ENCODE peak calls at places on chromosomes 6 and 20, in eight cellular contexts. Q is hepatocyte, E is H9, F is neural progenitor cell, J is fibroblast of lung, A is GM23338, K is OCI-LY7, L is HCT116. O is an unnamed sample. For H4K20me1, the result is how much of the 10 kb centered on the place peaks cover.

GRCh38 chr6:13593720-13594119 is 19.3 kb downstream of the SIRT5 start:
- DNase-seq in A (no peak), E (no peak), K (no peak), L (no peak), F (no peak), J (no peak), Q (no peak), O (peak)

GRCh38 chr20:45061244-45061643 is 39.7 kb downstream of the KCNS1 start:
- DNase-seq in E (no peak), L (peak), K (no peak), J (peak), A (no peak), Q (no peak), F (no peak), O (peak)

GRCh38 chr6:23180504-23181293 is 611.3 kb downstream of the HDGFL1 start:
- DNase-seq in K (no peak), A (peak), Q (peak), F (peak), E (no peak), L (no peak), J (peak), O (no peak)

GRCh38 chr6:56450882-56451739 is 191.6 kb downstream of the DST start:
- DNase-seq in A (no peak), L (no peak), E (no peak), Q (peak), F (no peak), J (peak), K (no peak), O (no peak)

GRCh38 chr6:1162367-1163275 is 149.3 kb upstream of the FOXQ1 start:
- DNase-seq in J (no peak), E (no peak), K (no peak), A (no peak), Q (peak), L (no peak), F (no peak), O (no peak)

GRCh38 chr6:13711384-13711725 is 280 bp downstream of the RANBP9 start:
- DNase-seq in J (no peak), A (no peak), E (peak), Q (no peak), F (no peak), L (no peak), K (peak), O (no peak)

GRCh38 chr20:36824142-36824940 is 50.8 kb upstream of the DSN1 start:
- DNase-seq in E (no peak), F (no peak), A (no peak), K (no peak), J (no peak), Q (no peak), L (no peak), O (peak)

GRCh38 chr6:73302339-73302738 is 39.3 kb upstream of the KHDC1 start:
- DNase-seq in F (no peak), A (no peak), J (no peak), L (no peak), Q (no peak), K (no peak), E (no peak), O (no peak)

GRCh38 chr6:122789078-122789861 is at the start of gene SMPDL3A:
- DNase-seq in K (no peak), F (peak), A (peak), J (peak), E (peak), Q (peak), L (peak), O (peak)

GRCh38 chr20:19628570-19629134 is 129.4 kb upstream of the RIN2 start:
- DNase-seq in F (peak), J (peak), Q (peak), E (peak), K (peak), A (peak), L (peak), O (no peak)

GRCh38 chr20:34268851-34269668 is 27.8 kb downstream of the ASIP start:
- DNase-seq in F (peak), Q (peak), A (peak), E (peak), L (no peak), J (peak), K (no peak), O (peak)

GRCh38 chr6:116557863-116558262 is 4.3 kb downstream of the CALHM4 start:
- DNase-seq in Q (peak), J (peak), K (no peak), L (peak), F (no peak), E (no peak), A (peak), O (peak)

GRCh38 chr6:68196645-68197044 is 438.4 kb upstream of the ADGRB3 start:
- DNase-seq in L (no peak), Q (no peak), K (peak), A (peak), F (peak), E (no peak), J (peak), O (no peak)

GRCh38 chr20:44075191-44075949 is 111.6 kb downstream of the JPH2 start:
- DNase-seq in K (no peak), F (no peak), L (no peak), E (no peak), J (no peak), Q (no peak), A (no peak), O (no peak)

GRCh38 chr20:3255728-3256127 is 16.7 kb upstream of the SLC4A11 start:
- DNase-seq in K (no peak), E (no peak), Q (no peak), L (no peak), A (no peak), J (no peak), F (no peak), O (peak)

GRCh38 chr20:24872291-24873014 is 76.6 kb upstream of the CST7 start:
- DNase-seq in F (no peak), Q (no peak), L (no peak), A (no peak), E (no peak), K (peak), J (no peak), O (peak)

GRCh38 chr6:163179061-163179460 is 235.5 kb upstream of the QKI start:
- DNase-seq in L (no peak), E (no peak), A (no peak), Q (no peak), F (no peak), J (no peak), K (no peak), O (no peak)

GRCh38 chr6:31243508-31243907 is 28.4 kb downstream of the HLA-C start:
- DNase-seq in F (no peak), A (no peak), J (no peak), L (no peak), K (no peak), E (no peak), Q (no peak), O (no peak)

GRCh38 chr20:36629719-36630340 is 16.2 kb downstream of the SLA2 start:
- DNase-seq in L (no peak), E (no peak), Q (no peak), A (no peak), K (peak), F (no peak), J (no peak), O (no peak)

GRCh38 chr20:4925842-4926530 is 75.3 kb downstream of the SLC23A2 start:
- DNase-seq in F (no peak), J (peak), K (no peak), L (no peak), Q (no peak), A (no peak), E (no peak), O (peak)

GRCh38 chr6:111894272-111894671 is 21.0 kb upstream of the FYN start:
- DNase-seq in L (no peak), E (no peak), A (no peak), F (no peak), K (no peak), Q (no peak), J (no peak), O (no peak)

GRCh38 chr6:13924949-13925881 is at the start of gene RNF182:
- DNase-seq in L (no peak), Q (no peak), K (no peak), F (peak), A (peak), J (peak), E (no peak), O (peak)

GRCh38 chr6:31815025-31815838 is at the start of the genes HSPA1A and HSPA1L:
- DNase-seq in L (no peak), K (no peak), F (peak), A (peak), J (peak), Q (peak), E (peak), O (peak)

GRCh38 chr6:30985490-30985889 is 2.0 kb downstream of the MUC21 start:
- DNase-seq in Q (no peak), A (no peak), J (no peak), L (no peak), E (no peak), F (no peak), K (no peak), O (no peak)

GRCh38 chr20:16922834-16923233 is 174.7 kb downstream of the OTOR start:
- DNase-seq in J (peak), Q (peak), L (no peak), K (no peak), A (no peak), E (no peak), F (no peak), O (peak)

GRCh38 chr6:30951907-30952469 is 11.2 kb downstream of the MUCL3 start:
- DNase-seq in E (no peak), A (no peak), F (no peak), K (no peak), J (no peak), Q (no peak), L (no peak), O (no peak)

GRCh38 chr6:72857791-72858190 is 235.9 kb downstream of the KCNQ5 start:
- DNase-seq in A (no peak), J (peak), K (no peak), F (no peak), L (no peak), E (no peak), Q (no peak), O (no peak)

GRCh38 chr20:61846074-61846473 is 219.6 kb downstream of the TAF4 start:
- DNase-seq in F (no peak), Q (no peak), E (no peak), A (no peak), L (no peak), J (no peak), K (no peak), O (peak)

GRCh38 chr6:34414999-34415858 is 10.6 kb downstream of the RPS10 start:
- DNase-seq in A (peak), J (peak), L (peak), F (no peak), Q (peak), K (peak), E (no peak), O (peak)

GRCh38 chr6:3981917-3982316 is 97.0 kb downstream of the FAM217A start:
- DNase-seq in K (no peak), Q (no peak), A (no peak), L (no peak), J (no peak), E (no peak), F (no peak), O (no peak)

GRCh38 chr6:30832864-30833263 is 51.5 kb upstream of the DDR1 start:
- DNase-seq in Q (no peak), F (no peak), K (no peak), E (no peak), L (no peak), A (no peak), J (no peak), O (no peak)

GRCh38 chr6:158706369-158706982 is 56.6 kb downstream of the SYTL3 start:
- DNase-seq in A (peak), Q (peak), K (peak), L (peak), F (peak), E (peak), J (peak), O (peak)
- TF ChIP-seq CTCF in A (peak), Q (peak), K (peak), L (peak), F (peak), E (peak), J (peak), O (peak)

GRCh38 chr6:90184334-90185298 is 112.0 kb downstream of the BACH2 start:
- DNase-seq in K (no peak), E (no peak), Q (peak), J (no peak), F (no peak), A (no peak), L (peak), O (no peak)

GRCh38 chr6:90183587-90184333 is 112.9 kb downstream of the BACH2 start:
- DNase-seq in A (no peak), Q (peak), J (no peak), F (no peak), K (no peak), E (no peak), L (no peak), O (no peak)

GRCh38 chr6:90190181-90190580 is 106.5 kb downstream of the BACH2 start:
- DNase-seq in L (no peak), E (no peak), F (no peak), K (no peak), A (no peak), Q (no peak), J (no peak), O (no peak)

GRCh38 chr6:90187437-90188049 is 109.1 kb downstream of the BACH2 start:
- DNase-seq in L (no peak), F (no peak), J (no peak), K (peak), A (no peak), Q (no peak), E (no peak), O (no peak)

DNA sequence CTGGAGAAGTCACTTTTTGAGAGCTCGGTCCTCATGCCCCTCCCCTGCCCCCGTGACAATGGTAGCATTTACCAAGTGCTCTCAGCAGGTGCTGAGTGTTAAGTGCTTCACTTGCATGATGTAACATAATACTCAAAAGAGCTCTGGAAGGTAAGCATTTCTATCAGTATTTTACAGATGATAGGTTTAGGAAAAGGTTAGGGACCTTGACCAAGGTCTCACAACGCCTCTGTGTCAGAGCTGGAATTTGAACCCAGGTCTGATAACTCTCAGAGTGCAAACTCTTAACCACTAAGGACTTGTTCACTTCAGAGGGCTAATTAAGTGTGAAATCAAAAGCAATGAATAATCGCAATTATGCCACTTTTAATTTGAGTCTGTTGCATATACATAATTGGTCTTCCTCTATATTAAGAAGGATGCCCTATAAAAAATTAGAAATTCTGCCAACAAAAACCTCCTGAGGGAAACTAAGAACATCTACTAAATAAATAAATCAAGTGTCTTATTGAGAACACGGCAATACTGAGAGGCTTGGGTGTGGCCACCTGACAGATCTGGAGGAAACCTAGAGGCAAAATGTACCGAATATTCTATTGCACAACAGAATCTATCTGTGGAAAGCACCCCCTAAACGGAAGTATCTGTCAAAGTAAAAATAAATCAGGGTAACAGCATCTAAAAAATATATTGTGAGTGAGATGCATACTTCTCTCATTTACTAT is 109.8 kb downstream of the BACH2 start:
- DNase-seq in K (peak), E (no peak), Q (no peak), L (no peak), F (no peak), A (peak), J (no peak), O (no peak)
- H4K20me1 ChIP-seq in K (under half), E (under half), Q (under half), L (under half), F (under half), A (under half), J (under half), O (under half)

GRCh38 chr6:159853735-159854134 is 37.1 kb upstream of the MAS1 start:
- DNase-seq in J (no peak), Q (no peak), A (no peak), E (no peak), L (no peak), K (no peak), F (no peak), O (no peak)

GRCh38 chr6:159858259-159858658 is 32.5 kb upstream of the MAS1 start:
- DNase-seq in A (no peak), L (no peak), Q (no peak), E (no peak), K (no peak), J (no peak), F (no peak), O (no peak)

GRCh38 chr6:159852877-159853276 is 37.9 kb upstream of the MAS1 start:
- DNase-seq in K (peak), J (peak), E (no peak), Q (peak), A (peak), L (no peak), F (no peak), O (no peak)
- TF ChIP-seq CTCF in K (peak), J (peak), E (peak), Q (peak), A (peak), L (peak), F (peak), O (peak)

GRCh38 chr6:83371428-83371827 is 59.4 kb downstream of the ME1 start:
- DNase-seq in F (no peak), L (no peak), Q (no peak), E (no peak), A (no peak), K (no peak), J (peak), O (no peak)
- H4K20me1 ChIP-seq in F (under half), L (under half), Q (under half), E (under half), A (under half), K (under half), J (under half), O (under half)

DNA sequence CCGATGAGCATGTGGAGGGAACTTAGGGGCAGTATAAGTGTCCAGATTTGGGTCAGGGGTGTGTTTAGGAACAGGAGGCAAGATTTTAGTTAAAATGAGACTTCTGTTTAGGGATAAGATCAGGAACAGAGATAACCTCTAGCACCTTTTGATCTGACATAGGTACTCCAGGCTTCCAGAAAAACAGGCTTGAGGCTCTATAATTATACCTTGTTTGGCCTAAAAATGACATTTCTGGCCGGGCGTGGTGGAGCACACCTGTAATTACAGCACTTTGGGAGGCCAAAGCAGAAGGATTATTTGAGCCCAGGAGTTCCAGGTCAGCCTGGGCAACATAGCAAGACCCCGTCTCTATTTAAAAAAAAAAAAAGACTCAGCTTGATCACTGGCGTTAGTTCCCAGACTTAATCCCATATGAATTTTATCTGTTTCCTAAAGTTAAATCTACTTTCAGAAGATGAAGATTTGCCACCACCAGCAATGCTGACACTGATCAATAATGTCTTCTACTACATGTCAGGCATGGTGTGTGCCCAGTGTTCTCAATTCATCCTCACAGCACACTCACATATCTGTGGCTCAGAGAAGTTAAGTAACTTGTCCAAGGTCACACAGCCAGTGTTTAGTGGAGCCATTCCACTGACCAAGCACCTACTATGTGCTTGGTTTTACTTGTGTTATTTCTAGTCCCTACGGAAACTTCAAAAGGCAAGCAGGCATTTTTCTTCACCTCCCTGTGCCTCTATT is 6.0 kb upstream of the TULP1 start:
- DNase-seq in E (no peak), F (no peak), L (no peak), A (no peak), J (no peak), K (no peak), Q (no peak), O (no peak)
- TF ChIP-seq CTCF in E (no peak), F (no peak), L (no peak), A (no peak), J (no peak), K (no peak), Q (no peak), O (no peak)

DNA sequence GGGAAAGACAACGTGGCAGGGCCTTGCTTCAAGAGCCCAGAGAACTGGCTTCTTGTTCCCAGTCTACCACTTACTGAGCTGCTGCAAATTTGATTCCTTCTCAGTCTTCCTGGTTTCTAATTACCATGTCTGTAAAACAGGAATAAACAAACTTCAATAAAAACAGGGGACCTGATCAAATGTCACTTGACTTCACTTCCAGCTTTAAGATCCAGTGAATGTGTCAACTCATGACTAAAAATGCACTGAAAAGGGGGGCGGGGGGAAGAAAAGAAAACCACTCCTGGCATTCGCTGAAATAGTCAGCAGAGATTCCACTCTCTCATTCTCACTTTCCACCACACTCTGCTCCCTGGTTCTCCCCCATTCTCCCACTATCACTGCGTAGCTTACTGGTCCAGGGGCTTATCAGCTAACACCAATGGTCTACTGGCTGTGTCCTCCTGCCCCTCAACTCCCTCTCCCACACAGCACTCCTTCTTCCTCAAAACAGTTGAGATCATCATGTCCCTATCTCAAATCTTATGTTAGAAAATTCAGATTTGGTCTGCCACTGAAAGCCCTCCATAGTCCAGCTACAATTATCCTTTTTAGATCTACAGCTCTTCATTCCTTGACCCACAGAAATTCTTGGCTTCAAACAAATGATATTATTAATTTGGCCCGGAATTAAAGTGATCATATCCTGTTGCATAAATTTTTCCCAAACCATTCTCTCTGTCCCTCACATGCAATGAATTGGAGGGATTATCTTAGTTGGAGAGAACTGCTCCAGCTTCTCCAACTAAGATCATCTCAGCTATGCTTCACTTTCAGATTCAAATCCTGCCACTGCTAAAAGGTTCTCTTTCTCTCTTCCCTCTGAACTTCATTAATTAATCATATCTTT is 494.4 kb upstream of the MARCKS start:
- DNase-seq in L (no peak), F (no peak), J (no peak), E (no peak), Q (no peak), K (no peak), A (peak), O (no peak)
- H4K20me1 ChIP-seq in L (under half), F (under half), J (under half), E (under half), Q (under half), K (under half), A (under half), O (under half)

GRCh38 chr6:7621761-7622160 is 31.8 kb downstream of the SNRNP48 start:
- DNase-seq in A (no peak), J (no peak), F (no peak), E (no peak), Q (no peak), K (no peak), L (no peak), O (peak)

GRCh38 chr6:7628479-7628878 is 38.5 kb downstream of the SNRNP48 start:
- DNase-seq in A (no peak), F (no peak), E (no peak), J (no peak), Q (no peak), K (no peak), L (no peak), O (peak)

GRCh38 chr6:7629321-7629720 is 39.3 kb downstream of the SNRNP48 start:
- DNase-seq in Q (no peak), K (no peak), L (no peak), J (no peak), A (no peak), E (no peak), F (no peak), O (peak)

GRCh38 chr6:7628915-7629314 is 38.9 kb downstream of the SNRNP48 start:
- DNase-seq in K (no peak), L (no peak), A (no peak), E (no peak), F (no peak), Q (no peak), J (no peak), O (no peak)

GRCh38 chr6:7624781-7625710 is 35.0 kb downstream of the SNRNP48 start:
- DNase-seq in A (peak), E (no peak), K (no peak), F (peak), J (no peak), L (no peak), Q (no peak), O (no peak)
- TF ChIP-seq CTCF in A (peak), E (no peak), K (no peak), F (no peak), J (no peak), L (no peak), Q (peak), O (no peak)

O was measured in osteoblast.